ENCODE peak calls at places on chromosome 1, in seven cellular contexts. G is OCI-LY7; J is RPMI8226; E is NCI-H774; K is retina; L is neural crest cell; D is natural killer cell treated with Interleukin-12 subunit alpha and Interleukin-12 subunit beta and Interleukin-15 and Interleukin-18, amount 100 ng/mL, for 72 hours. O is an unnamed sample.

GRCh38 chr1:28553229-28553930 is 495 bp downstream of the TRNAU1AP start:
- DNase-seq in G (peak; percentile 59), L (no peak), E (no peak), J (peak; percentile 68), D (no peak), K (no peak), O (peak; percentile 26)

GRCh38 chr1:115041654-115042053 is 12.0 kb downstream of the TSHB start:
- DNase-seq in K (no peak), G (no peak), D (no peak), L (no peak), E (no peak), J (no peak), O (no peak)

GRCh38 chr1:231359113-231359512 is 21.0 kb downstream of the SPRTN start:
- DNase-seq in D (no peak), L (no peak), E (no peak), J (no peak), G (no peak), K (no peak), O (no peak)

GRCh38 chr1:117587479-117588356 is 18.1 kb upstream of the TENT5C start:
- DNase-seq in G (no peak), E (no peak), L (no peak), J (no peak), K (no peak), D (peak; percentile 44), O (no peak)

GRCh38 chr1:78333426-78334012 is 157.3 kb upstream of the PTGFR start:
- DNase-seq in D (no peak), E (no peak), K (no peak), G (peak; percentile 19), L (peak; percentile 4), J (peak; percentile 16), O (no peak)

GRCh38 chr1:61101461-61102440 is 19.4 kb downstream of the NFIA start:
- DNase-seq in D (no peak), G (no peak), J (no peak), E (no peak), L (no peak), K (no peak), O (no peak)

GRCh38 chr1:32724678-32725594 is 22.4 kb upstream of the SYNC start:
- DNase-seq in G (no peak), L (no peak), K (no peak), D (no peak), J (peak; percentile 92), E (peak; percentile 37), O (no peak)

GRCh38 chr1:88998716-88999115 is 6.3 kb upstream of the KYAT3 start:
- DNase-seq in J (peak; percentile 66), E (peak; percentile 62), G (peak; percentile 76), K (peak; percentile 60), L (peak; percentile 16), D (no peak), O (peak; percentile 71)

O was measured in CD4-positive, alpha-beta memory T cell.